ENCODE peak calls at places on chromosomes 7 and 10, in seven cellular contexts. E, H, F, I, U, K and X are unnamed samples.

GRCh38 chr7:64869121-64869725 is 33.9 kb upstream of the ZNF273 start:
- DNase-seq in E (no peak), F (no peak), I (no peak), H (no peak), K (no peak), U (no peak), X (peak)

GRCh38 chr10:28839600-28840007 is 162.3 kb downstream of the BAMBI start:
- DNase-seq in K (no peak), I (peak), H (peak), E (no peak), F (peak), U (no peak), X (peak)

GRCh38 chr7:66055321-66055956 is 20.2 kb upstream of the ASL start:
- DNase-seq in U (no peak), I (no peak), E (no peak), H (no peak), F (peak), K (no peak), X (no peak)

GRCh38 chr7:101436857-101437576 is 74.3 kb downstream of the COL26A1 start:
- DNase-seq in U (no peak), E (peak), H (no peak), K (peak), I (peak), F (no peak), X (peak)

GRCh38 chr10:51014680-51015425 is 59.4 kb upstream of the PRKG1 start:
- DNase-seq in U (no peak), K (no peak), H (no peak), I (no peak), F (no peak), E (no peak), X (no peak)

GRCh38 chr7:135777626-135778398 is 29.2 kb upstream of the FAM180A start:
- DNase-seq in F (no peak), H (no peak), K (no peak), U (no peak), E (no peak), I (no peak), X (no peak)

GRCh38 chr7:18320422-18320821 is 175.1 kb upstream of the HDAC9 start:
- DNase-seq in E (no peak), I (no peak), F (no peak), H (no peak), K (no peak), U (no peak), X (no peak)

GRCh38 chr10:124197301-124198148 is 104.1 kb upstream of the CHST15 start:
- DNase-seq in H (no peak), E (no peak), F (no peak), K (no peak), U (no peak), I (no peak), X (no peak)

GRCh38 chr10:28872592-28873165 is 195.4 kb downstream of the BAMBI start:
- DNase-seq in K (no peak), U (no peak), I (no peak), F (no peak), H (no peak), E (no peak), X (no peak)

GRCh38 chr7:84389242-84389641 is 194.7 kb upstream of the SEMA3A start:
- DNase-seq in E (no peak), F (no peak), K (no peak), H (no peak), U (no peak), I (no peak), X (no peak)

GRCh38 chr10:99467236-99467999 is 37.0 kb upstream of the GOT1 start:
- DNase-seq in E (no peak), U (no peak), F (peak), I (no peak), K (no peak), H (no peak), X (no peak)

GRCh38 chr10:114685456-114685855 is 27.4 kb upstream of the ABLIM1 start:
- DNase-seq in E (no peak), I (no peak), U (no peak), F (no peak), H (peak), K (no peak), X (peak)

GRCh38 chr10:130741901-130742625 is 569.5 kb downstream of the TCERG1L start:
- DNase-seq in K (no peak), F (no peak), U (no peak), I (no peak), H (no peak), E (no peak), X (no peak)

GRCh38 chr10:34305189-34305588 is 509.9 kb downstream of the PARD3 start:
- DNase-seq in U (no peak), I (no peak), K (no peak), H (no peak), E (peak), F (no peak), X (no peak)

GRCh38 chr7:142859829-142860228 is 5.0 kb downstream of the EPHB6 start:
- DNase-seq in F (peak), E (no peak), H (peak), I (no peak), K (no peak), U (no peak), X (no peak)